ENCODE peak calls at places on chromosomes 16 and 17, in four cellular contexts. U, M, K and O are unnamed samples.

GRCh38 chr17:50047488-50048126 is 8.3 kb upstream of the ITGA3 start:
- DNase-seq in U (peak), M (peak), K (no peak), O (peak)

GRCh38 chr16:26856271-26856670 is 210.5 kb upstream of the C16orf82 start:
- DNase-seq in U (no peak), M (no peak), K (no peak), O (no peak)

GRCh38 chr17:34379876-34380275 is 16.8 kb upstream of the CCL1 start:
- DNase-seq in U (no peak), M (no peak), K (no peak), O (no peak)

GRCh38 chr17:70099267-70099666 is 24.2 kb downstream of the KCNJ16 start:
- DNase-seq in U (no peak), M (no peak), K (no peak), O (no peak)

GRCh38 chr16:86286991-86287640 is 223.2 kb upstream of the FOXF1 start:
- DNase-seq in U (no peak), M (no peak), K (peak), O (no peak)

GRCh38 chr16:1535391-1536291 is 2.2 kb downstream of the TMEM204 start:
- DNase-seq in U (no peak), M (no peak), K (peak), O (no peak)

GRCh38 chr16:87216824-87217205 is 100.4 kb downstream of the C16orf95 start:
- DNase-seq in U (peak), M (no peak), K (no peak), O (no peak)

GRCh38 chr17:6041261-6041660 is 28.9 kb upstream of the WSCD1 start:
- DNase-seq in U (peak), M (no peak), K (no peak), O (no peak)

GRCh38 chr16:19291459-19291858 is 5.9 kb downstream of the CLEC19A start:
- DNase-seq in U (no peak), M (no peak), K (peak), O (peak)

GRCh38 chr17:4807534-4808377 is 804 bp downstream of the PLD2 start:
- DNase-seq in U (no peak), M (no peak), K (no peak), O (no peak)

GRCh38 chr17:2058521-2059124 is 3.7 kb downstream of the HIC1 start:
- DNase-seq in U (no peak), M (peak), K (peak), O (no peak)

GRCh38 chr17:51259574-51260236 is at the start of gene MBTD1:
- DNase-seq in U (peak), M (peak), K (peak), O (peak)

GRCh38 chr16:81542609-81543570 is 98.3 kb downstream of the CMIP start:
- DNase-seq in U (no peak), M (no peak), K (no peak), O (no peak)

GRCh38 chr16:19138601-19139000 is 24.8 kb downstream of the ITPRIPL2 start:
- DNase-seq in U (peak), M (peak), K (peak), O (peak)

GRCh38 chr16:20507280-20507679 is 56.0 kb downstream of the ACSM2A start:
- DNase-seq in U (no peak), M (no peak), K (no peak), O (no peak)

GRCh38 chr16:23348579-23349469 is 46.7 kb downstream of the SCNN1B start:
- DNase-seq in U (no peak), M (no peak), K (peak), O (no peak)

GRCh38 chr16:74862743-74863244 is 88.2 kb upstream of the FA2H start:
- DNase-seq in U (no peak), M (peak), K (peak), O (peak)

GRCh38 chr17:41065829-41066624 is at the start of gene KRTAP2-4:
- DNase-seq in U (no peak), M (peak), K (no peak), O (peak)

GRCh38 chr17:50177983-50178834 is 12.4 kb downstream of the SGCA start:
- DNase-seq in U (peak), M (peak), K (peak), O (peak)

GRCh38 chr16:74740795-74741304 is 33.8 kb downstream of the FA2H start:
- DNase-seq in U (no peak), M (peak), K (no peak), O (peak)

GRCh38 chr17:7038025-7038862 is 2.4 kb downstream of the SLC16A13 start:
- DNase-seq in U (no peak), M (no peak), K (no peak), O (no peak)

GRCh38 chr16:8760021-8760420 is 37.4 kb downstream of the TMEM186 start:
- DNase-seq in U (no peak), M (no peak), K (no peak), O (no peak)

GRCh38 chr17:4072487-4073157 is 70.2 kb downstream of the ZZEF1 start:
- DNase-seq in U (no peak), M (no peak), K (no peak), O (peak)

GRCh38 chr16:61792194-61792904 is 243.9 kb downstream of the CDH8 start:
- DNase-seq in U (no peak), M (peak), K (no peak), O (peak)

GRCh38 chr16:30805056-30805369 is 18.0 kb upstream of the ZNF629 start:
- DNase-seq in U (no peak), M (no peak), K (no peak), O (peak)

GRCh38 chr16:68800257-68800875 is 43.0 kb upstream of the TANGO6 start:
- DNase-seq in U (no peak), M (peak), K (peak), O (peak)

GRCh38 chr16:22164482-22164881 is 2.2 kb downstream of the SDR42E2 start:
- DNase-seq in U (no peak), M (no peak), K (no peak), O (no peak)

GRCh38 chr17:71071837-71072236 is 902.5 kb downstream of the KCNJ2 start:
- DNase-seq in U (no peak), M (peak), K (no peak), O (peak)

GRCh38 chr17:63966646-63967265 is 6.0 kb downstream of the SCN4A start:
- DNase-seq in U (no peak), M (no peak), K (no peak), O (no peak)

DNA sequence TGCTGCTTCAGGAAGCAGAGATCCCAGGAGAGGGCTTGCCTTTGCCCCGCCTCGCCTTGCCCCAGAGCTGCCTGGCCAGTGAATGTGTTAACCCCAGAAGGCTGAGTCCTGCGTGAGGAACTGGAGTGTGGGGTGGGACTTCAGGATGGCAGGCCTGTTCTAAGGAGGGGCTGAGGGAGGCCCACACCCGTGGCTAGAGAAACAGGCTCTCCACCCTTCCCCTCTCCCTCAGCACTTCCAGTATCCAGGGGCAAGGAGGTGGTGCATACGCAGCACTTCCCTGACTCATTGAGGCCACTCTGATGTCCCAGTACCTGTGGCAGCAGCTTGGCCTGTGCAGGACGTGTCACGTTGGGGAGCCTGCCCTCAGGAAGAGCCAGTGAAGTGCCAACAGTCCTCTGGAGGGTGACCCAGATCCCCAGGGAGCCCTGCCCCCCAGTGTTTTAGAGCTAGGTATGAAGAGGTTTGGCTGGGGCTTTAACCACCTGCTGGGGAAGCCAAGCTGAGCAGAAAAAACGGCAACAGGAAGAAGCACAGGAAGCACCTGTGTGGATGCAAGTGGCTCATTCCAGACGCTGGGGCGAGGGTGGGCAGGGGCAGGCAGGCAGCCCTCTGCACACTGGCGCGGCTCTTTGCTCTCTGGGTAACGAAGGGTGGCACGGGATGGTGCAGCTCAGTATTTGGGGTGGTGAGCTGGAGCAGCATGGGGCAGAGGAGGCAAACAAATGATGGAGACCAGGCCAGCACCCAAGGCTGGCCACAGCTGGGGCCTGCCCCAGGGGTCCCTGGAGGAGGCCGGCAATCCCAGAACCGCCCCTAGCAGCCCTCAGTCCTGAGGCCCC is 14.7 kb upstream of the CTCF start:
- DNase-seq in U (no peak), M (no peak), K (no peak), O (no peak)
- H3K4me3 ChIP-seq in U (no peak), M (no peak), K (no peak), O (no peak)

DNA sequence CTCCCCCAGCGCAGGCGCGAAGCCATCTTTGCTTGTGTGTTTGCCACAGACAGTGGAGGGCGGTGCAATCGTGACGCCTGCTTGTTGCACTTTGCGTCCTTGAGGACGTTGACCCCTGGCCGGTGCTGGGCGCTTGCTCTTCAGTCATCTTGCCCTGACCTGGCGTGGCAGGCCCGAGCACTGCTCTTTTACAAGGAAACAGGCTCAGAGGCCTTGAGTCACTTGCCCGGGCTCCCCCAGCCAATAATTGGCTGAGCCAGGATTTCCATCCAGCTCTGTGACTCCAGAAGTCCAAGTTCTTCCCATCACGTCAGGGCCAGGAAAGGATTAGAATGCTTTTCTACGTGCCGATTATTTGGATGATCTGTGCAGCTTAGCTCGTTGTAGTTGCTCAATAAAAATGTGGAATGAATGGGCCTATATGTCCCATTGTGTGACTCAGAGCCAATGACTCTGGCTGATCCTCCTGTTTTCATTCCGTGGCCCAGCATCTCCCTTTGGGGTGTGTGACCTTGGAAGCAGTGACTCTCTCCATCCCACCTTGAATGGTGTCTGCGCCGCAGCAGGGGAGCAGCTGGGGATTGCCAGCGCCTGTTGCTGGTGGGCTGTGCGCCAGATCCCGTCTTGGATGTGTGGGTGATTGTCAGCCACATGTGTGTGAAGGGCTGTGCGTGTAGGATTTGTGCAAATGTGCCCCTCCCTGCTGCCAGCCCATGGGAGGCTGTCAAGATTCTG is 214.1 kb downstream of the SEC14L1 start:
- DNase-seq in U (peak), M (peak), K (no peak), O (peak)
- TF ChIP-seq CTCF in U (no peak), M (no peak), K (no peak), O (no peak)

GRCh38 chr16:73042807-73043206 is 5.1 kb downstream of the ZFHX3 start:
- DNase-seq in U (no peak), M (no peak), K (no peak), O (no peak)
- H3K4me3 ChIP-seq in U (no peak), M (no peak), K (no peak), O (no peak)

DNA sequence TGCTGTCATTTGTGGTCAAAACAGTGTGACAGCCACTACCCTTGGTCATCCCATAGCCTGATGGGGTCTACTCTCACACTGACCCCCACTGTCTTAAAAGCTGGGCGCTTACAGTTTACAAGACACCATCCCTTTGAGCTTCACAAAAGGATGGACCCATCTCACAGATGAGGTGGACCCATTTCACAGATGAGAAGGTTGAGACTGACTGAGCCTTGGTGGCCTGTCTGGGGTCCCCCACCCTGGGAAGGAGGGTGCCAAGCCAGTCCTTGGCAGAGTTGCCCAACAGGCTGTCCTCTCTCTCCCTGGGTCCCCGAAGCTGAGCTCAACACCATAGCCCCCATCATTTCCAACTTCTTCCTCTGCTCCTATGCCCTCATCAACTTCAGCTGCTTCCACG is 17.1 kb downstream of the SLC12A3 start:
- DNase-seq in U (no peak), M (no peak), K (no peak), O (no peak)
- TF ChIP-seq CTCF in U (no peak), M (no peak), K (no peak), O (no peak)

GRCh38 chr17:32445976-32446375 is 1.7 kb downstream of the PSMD11 start:
- DNase-seq in U (no peak), M (peak), K (no peak), O (peak)
- H3K4me3 ChIP-seq in U (no peak), M (peak), K (peak), O (no peak)